ENCODE peak calls at places on chromosomes 6 and 20, in seven cellular contexts. I is body of pancreas; N is Karpas-422; Q is tibial artery; V is psoas muscle; F is CD8-positive, alpha-beta T cell; M is Peyer's patch. L is an unnamed sample.

GRCh38 chr6:3540980-3541379 is 84.1 kb upstream of the SLC22A23 start:
- DNase-seq in M (no peak), N (no peak), Q (no peak), F (no peak), I (no peak), V (no peak), L (no peak)

GRCh38 chr20:50724851-50725721 is 6.3 kb upstream of the PARD6B start:
- DNase-seq in I (peak; percentile 68), N (no peak), M (no peak), F (no peak), Q (peak; percentile 89), V (peak; percentile 89), L (peak; percentile 72)

GRCh38 chr20:41041693-41042092 is 13.1 kb downstream of the TOP1 start:
- DNase-seq in Q (no peak), N (no peak), M (no peak), I (no peak), V (no peak), F (no peak), L (no peak)

GRCh38 chr20:37915800-37916570 is 13.1 kb downstream of the VSTM2L start:
- DNase-seq in N (no peak), I (no peak), Q (no peak), V (no peak), M (no peak), F (no peak), L (peak; percentile 77)

GRCh38 chr20:36591854-36592641 is 13.5 kb upstream of the RAB5IF start:
- DNase-seq in M (no peak), V (no peak), N (no peak), Q (no peak), I (peak; percentile 33), F (no peak), L (peak; percentile 41)

GRCh38 chr20:58103961-58104360 is 124.5 kb downstream of the ANKRD60 start:
- DNase-seq in Q (no peak), V (no peak), F (no peak), M (no peak), I (no peak), N (no peak), L (no peak)

GRCh38 chr20:50330504-50331313 is 140.1 kb downstream of the CEBPB start:
- DNase-seq in Q (no peak), M (no peak), F (no peak), N (no peak), V (no peak), I (peak; percentile 45), L (no peak)

GRCh38 chr20:24683676-24684075 is 214.2 kb downstream of the SYNDIG1 start:
- DNase-seq in Q (peak; percentile 2), V (no peak), F (no peak), I (no peak), N (no peak), M (no peak), L (peak; percentile 1)

GRCh38 chr6:141848029-141848890 is 284.5 kb upstream of the GJE1 start:
- DNase-seq in N (no peak), I (peak; percentile 2), M (peak; percentile 21), F (peak; percentile 59), V (no peak), Q (no peak), L (no peak)

GRCh38 chr6:52964318-52964717 is 30.8 kb downstream of the GSTA4 start:
- DNase-seq in I (no peak), N (no peak), V (no peak), M (no peak), F (no peak), Q (no peak), L (no peak)

GRCh38 chr6:11194399-11195274 is 37.8 kb downstream of the NEDD9 start:
- DNase-seq in I (no peak), V (no peak), F (no peak), N (no peak), M (no peak), Q (no peak), L (no peak)
- H3K4me1 ChIP-seq in I (peaks cover 34% of the 10 kb centered on the region), V (no peaks in the 10 kb centered on the region), F (peaks cover 8% of the 10 kb centered on the region), N (no peaks in the 10 kb centered on the region), M (peaks cover 13% of the 10 kb centered on the region), Q (peaks cover 42% of the 10 kb centered on the region), L (no peaks in the 10 kb centered on the region)

GRCh38 chr20:32523613-32524218 is 61.4 kb downstream of the NOL4L start:
- DNase-seq in V (no peak), Q (no peak), N (no peak), F (no peak), M (no peak), I (no peak), L (no peak)

GRCh38 chr20:32520927-32521203 is 64.3 kb downstream of the NOL4L start:
- DNase-seq in I (no peak), N (no peak), Q (no peak), M (no peak), F (no peak), V (no peak), L (no peak)

GRCh38 chr20:32522525-32522774 is 62.7 kb downstream of the NOL4L start:
- DNase-seq in F (no peak), M (no peak), N (no peak), I (no peak), V (peak; percentile 36), Q (no peak), L (peak; percentile 86)

GRCh38 chr20:32522775-32523612 is 62.1 kb downstream of the NOL4L start:
- DNase-seq in N (no peak), M (no peak), F (no peak), I (no peak), Q (no peak), V (no peak), L (peak; percentile 87)

DNA sequence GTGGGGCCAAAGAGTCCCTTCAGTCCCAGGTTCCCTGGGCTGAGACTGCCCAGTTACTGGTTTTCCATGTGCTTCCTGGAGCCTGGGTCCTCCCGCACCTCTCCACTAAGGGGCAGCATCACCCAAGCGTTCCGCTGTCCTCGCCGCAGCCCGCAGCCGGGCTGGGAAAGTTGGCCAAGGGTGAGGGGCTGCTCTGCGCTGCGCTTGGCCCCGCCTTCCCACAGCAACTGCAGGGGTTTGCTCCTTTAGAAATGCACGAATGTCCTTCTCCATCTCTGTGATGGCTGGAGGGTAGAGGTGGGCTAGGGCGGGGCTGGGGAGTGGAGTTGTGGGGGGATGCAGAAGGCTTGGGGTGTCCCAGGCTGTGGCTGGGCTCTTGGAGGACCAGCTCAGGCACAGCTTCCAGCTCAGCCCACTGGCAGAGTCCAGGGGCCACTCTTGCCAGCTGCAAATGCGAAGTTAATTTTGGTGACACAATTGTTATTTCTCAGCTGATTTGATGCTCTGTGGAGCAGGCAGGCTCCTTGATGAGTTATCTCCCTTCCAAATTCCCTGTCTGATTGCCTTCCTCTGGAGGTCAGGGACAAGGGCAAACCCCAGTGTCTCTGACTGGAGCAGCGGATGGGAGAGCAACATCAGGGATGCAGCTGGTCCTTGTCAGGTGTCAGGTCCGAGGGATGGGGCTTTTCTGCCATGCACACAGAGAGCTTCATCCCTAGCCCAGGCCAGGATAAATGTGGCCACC is 63.2 kb downstream of the NOL4L start:
- DNase-seq in N (peak; percentile 71), V (peak; percentile 82), Q (peak; percentile 48), M (peak; percentile 50), I (peak; percentile 72), F (peak; percentile 83), L (peak; percentile 90)
- H3K4me1 ChIP-seq in N (peaks cover 11% of the 10 kb centered on the region), V (no peaks in the 10 kb centered on the region), Q (peaks cover 10% of the 10 kb centered on the region), M (peaks cover 13% of the 10 kb centered on the region), I (peaks cover 22% of the 10 kb centered on the region), F (peaks cover 66% of the 10 kb centered on the region), L (peaks cover 53% of the 10 kb centered on the region)

GRCh38 chr6:13445005-13445743 is 42.2 kb downstream of the GFOD1 start:
- DNase-seq in M (peak; percentile 64), N (no peak), I (peak; percentile 84), Q (no peak), V (peak; percentile 79), F (peak; percentile 59), L (peak; percentile 88)
- H3K4me1 ChIP-seq in M (peaks cover 37% of the 10 kb centered on the region), N (peaks cover 19% of the 10 kb centered on the region), I (peaks cover 6% of the 10 kb centered on the region), Q (peaks cover 50% of the 10 kb centered on the region), V (peaks cover 44% of the 10 kb centered on the region), F (peaks cover 12% of the 10 kb centered on the region), L (peaks cover 18% of the 10 kb centered on the region)

DNA sequence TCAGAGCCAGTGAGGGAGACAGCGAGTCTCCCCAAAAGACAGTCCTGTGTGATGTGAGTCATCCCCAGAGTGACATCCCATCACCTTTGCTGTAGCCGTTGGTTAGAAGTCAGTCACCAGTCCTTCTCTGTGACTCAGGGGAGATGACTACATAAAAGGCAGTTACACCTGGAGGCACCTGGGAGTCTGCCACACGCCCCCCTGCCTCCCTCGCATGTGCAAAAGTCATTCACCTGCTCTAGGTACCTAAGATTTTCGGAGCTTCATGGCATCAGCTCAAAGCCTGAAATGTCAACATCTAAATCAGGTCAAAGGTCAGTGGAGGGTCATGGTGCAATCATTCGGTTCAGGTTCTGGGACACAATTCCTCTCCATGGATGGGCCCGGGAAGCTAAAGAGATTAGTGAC is 50.3 kb downstream of the PRR18 start:
- DNase-seq in V (no peak), M (no peak), N (no peak), Q (no peak), I (no peak), F (peak; percentile 43), L (no peak)
- H3K4me1 ChIP-seq in V (peaks cover 8% of the 10 kb centered on the region), M (peaks cover 11% of the 10 kb centered on the region), N (peaks cover 8% of the 10 kb centered on the region), Q (peaks cover 4% of the 10 kb centered on the region), I (peaks cover 10% of the 10 kb centered on the region), F (peaks cover 26% of the 10 kb centered on the region), L (no peaks in the 10 kb centered on the region)

L was measured in BE2C.